ENCODE peak calls at places on chromosomes 3 and 15, in eight cellular contexts. One of them, this sample, is unnamed.

GRCh38 chr3:71226565-71227281 is 356.8 kb downstream of the FOXP1 start:
- DNase-seq in esophagus squamous epithelium: no peak
- DNase-seq in uterus: no peak
- DNase-seq in HCT116: no peak
- DNase-seq in HepG2: no peak
- DNase-seq in endothelial cell of umbilical vein: no peak
- DNase-seq in heart left ventricle: peak; percentile 78
- DNase-seq in vagina: no peak
- DNase-seq in this sample: no peak

GRCh38 chr15:68383161-68384074 is 48.5 kb downstream of the ITGA11 start:
- DNase-seq in esophagus squamous epithelium: no peak
- DNase-seq in uterus: peak; percentile 36
- DNase-seq in HCT116: peak; percentile 36
- DNase-seq in HepG2: peak; percentile 39
- DNase-seq in endothelial cell of umbilical vein: peak; percentile 69
- DNase-seq in heart left ventricle: peak; percentile 9
- DNase-seq in vagina: no peak
- DNase-seq in this sample: no peak

GRCh38 chr15:48426047-48426446 is 94.8 kb downstream of the DUT start:
- DNase-seq in esophagus squamous epithelium: no peak
- DNase-seq in uterus: no peak
- DNase-seq in HCT116: no peak
- DNase-seq in HepG2: no peak
- DNase-seq in endothelial cell of umbilical vein: no peak
- DNase-seq in heart left ventricle: no peak
- DNase-seq in vagina: no peak
- DNase-seq in this sample: no peak

GRCh38 chr3:156516951-156517350 is 38.0 kb downstream of the SSR3 start:
- DNase-seq in esophagus squamous epithelium: no peak
- DNase-seq in uterus: no peak
- DNase-seq in HCT116: no peak
- DNase-seq in HepG2: no peak
- DNase-seq in endothelial cell of umbilical vein: no peak
- DNase-seq in heart left ventricle: no peak
- DNase-seq in vagina: no peak
- DNase-seq in this sample: no peak

GRCh38 chr15:62440731-62441130 is 275.6 kb upstream of the C2CD4B start:
- DNase-seq in esophagus squamous epithelium: no peak
- DNase-seq in uterus: no peak
- DNase-seq in HCT116: no peak
- DNase-seq in HepG2: no peak
- DNase-seq in endothelial cell of umbilical vein: no peak
- DNase-seq in heart left ventricle: no peak
- DNase-seq in vagina: no peak
- DNase-seq in this sample: no peak

GRCh38 chr3:111012388-111013248 is 59.0 kb upstream of the NECTIN3 start:
- DNase-seq in esophagus squamous epithelium: no peak
- DNase-seq in uterus: no peak
- DNase-seq in HCT116: peak; percentile 39
- DNase-seq in HepG2: peak; percentile 53
- DNase-seq in endothelial cell of umbilical vein: no peak
- DNase-seq in heart left ventricle: no peak
- DNase-seq in vagina: no peak
- DNase-seq in this sample: no peak

GRCh38 chr3:52998781-52999509 is 46.9 kb downstream of the SFMBT1 start:
- DNase-seq in esophagus squamous epithelium: no peak
- DNase-seq in uterus: no peak
- DNase-seq in HCT116: peak; percentile 88
- DNase-seq in HepG2: no peak
- DNase-seq in endothelial cell of umbilical vein: no peak
- DNase-seq in heart left ventricle: no peak
- DNase-seq in vagina: no peak
- DNase-seq in this sample: no peak

GRCh38 chr3:122642935-122643334 is 37.7 kb upstream of the PARP14 start:
- DNase-seq in esophagus squamous epithelium: no peak
- DNase-seq in uterus: no peak
- DNase-seq in HCT116: no peak
- DNase-seq in HepG2: no peak
- DNase-seq in endothelial cell of umbilical vein: no peak
- DNase-seq in heart left ventricle: no peak
- DNase-seq in vagina: no peak
- DNase-seq in this sample: no peak

GRCh38 chr3:113153499-113154107 is 57.8 kb upstream of the BOC start:
- DNase-seq in esophagus squamous epithelium: no peak
- DNase-seq in uterus: no peak
- DNase-seq in HCT116: no peak
- DNase-seq in HepG2: no peak
- DNase-seq in endothelial cell of umbilical vein: no peak
- DNase-seq in heart left ventricle: no peak
- DNase-seq in vagina: no peak
- DNase-seq in this sample: no peak

GRCh38 chr15:67948215-67948614 is 105.9 kb upstream of the PIAS1 start:
- DNase-seq in esophagus squamous epithelium: no peak
- DNase-seq in uterus: no peak
- DNase-seq in HCT116: no peak
- DNase-seq in HepG2: no peak
- DNase-seq in endothelial cell of umbilical vein: no peak
- DNase-seq in heart left ventricle: no peak
- DNase-seq in vagina: no peak
- DNase-seq in this sample: no peak

GRCh38 chr3:105539897-105540296 is 173.2 kb downstream of the ALCAM start:
- DNase-seq in esophagus squamous epithelium: no peak
- DNase-seq in uterus: no peak
- DNase-seq in HCT116: no peak
- DNase-seq in HepG2: no peak
- DNase-seq in endothelial cell of umbilical vein: no peak
- DNase-seq in heart left ventricle: no peak
- DNase-seq in vagina: no peak
- DNase-seq in this sample: no peak

GRCh38 chr3:71581451-71581980 is 2.0 kb downstream of the FOXP1 start:
- DNase-seq in esophagus squamous epithelium: no peak
- DNase-seq in uterus: peak; percentile 41
- DNase-seq in HCT116: no peak
- DNase-seq in HepG2: no peak
- DNase-seq in endothelial cell of umbilical vein: peak; percentile 52
- DNase-seq in heart left ventricle: peak; percentile 51
- DNase-seq in vagina: no peak
- DNase-seq in this sample: peak; percentile 54

GRCh38 chr3:59542276-59542675 is 492.5 kb upstream of the CFAP20DC start:
- DNase-seq in esophagus squamous epithelium: no peak
- DNase-seq in uterus: no peak
- DNase-seq in HCT116: no peak
- DNase-seq in HepG2: no peak
- DNase-seq in endothelial cell of umbilical vein: no peak
- DNase-seq in heart left ventricle: no peak
- DNase-seq in vagina: no peak
- DNase-seq in this sample: no peak

GRCh38 chr15:67076147-67076843 is 10.9 kb downstream of the SMAD3 start:
- DNase-seq in esophagus squamous epithelium: no peak
- DNase-seq in uterus: no peak
- DNase-seq in HCT116: peak; percentile 69
- DNase-seq in HepG2: no peak
- DNase-seq in endothelial cell of umbilical vein: peak; percentile 95
- DNase-seq in heart left ventricle: no peak
- DNase-seq in vagina: no peak
- DNase-seq in this sample: peak; percentile 41

GRCh38 chr3:61875073-61875472 is 313.7 kb downstream of the PTPRG start:
- DNase-seq in esophagus squamous epithelium: no peak
- DNase-seq in uterus: no peak
- DNase-seq in HCT116: no peak
- DNase-seq in HepG2: no peak
- DNase-seq in endothelial cell of umbilical vein: peak; percentile 30
- DNase-seq in heart left ventricle: no peak
- DNase-seq in vagina: no peak
- DNase-seq in this sample: no peak

GRCh38 chr3:113698891-113699465 is 2.5 kb upstream of the USF3 start:
- DNase-seq in esophagus squamous epithelium: no peak
- DNase-seq in uterus: peak; percentile 22
- DNase-seq in HCT116: no peak
- DNase-seq in HepG2: no peak
- DNase-seq in endothelial cell of umbilical vein: no peak
- DNase-seq in heart left ventricle: peak; percentile 29
- DNase-seq in vagina: no peak
- DNase-seq in this sample: peak; percentile 35

GRCh38 chr3:119829431-119829830 is 47.5 kb downstream of the NR1I2 start:
- DNase-seq in esophagus squamous epithelium: no peak
- DNase-seq in uterus: no peak
- DNase-seq in HCT116: no peak
- DNase-seq in HepG2: no peak
- DNase-seq in endothelial cell of umbilical vein: no peak
- DNase-seq in heart left ventricle: no peak
- DNase-seq in vagina: no peak
- DNase-seq in this sample: no peak

GRCh38 chr3:97971679-97972567 is at the start of gene RIOX2:
- DNase-seq in esophagus squamous epithelium: peak; percentile 14
- DNase-seq in uterus: peak; percentile 62
- DNase-seq in HCT116: peak; percentile 32
- DNase-seq in HepG2: peak; percentile 52
- DNase-seq in endothelial cell of umbilical vein: peak; percentile 62
- DNase-seq in heart left ventricle: peak; percentile 80
- DNase-seq in vagina: no peak
- DNase-seq in this sample: peak; percentile 58
- TF ChIP-seq POLR2A in esophagus squamous epithelium: peak; percentile 65
- TF ChIP-seq POLR2A in uterus: no peak
- TF ChIP-seq POLR2A in HCT116: peak; percentile 77
- TF ChIP-seq POLR2A in HepG2: peak; percentile 61
- TF ChIP-seq POLR2A in endothelial cell of umbilical vein: peak; percentile 82
- TF ChIP-seq POLR2A in heart left ventricle: peak; percentile 76
- TF ChIP-seq POLR2A in vagina: peak; percentile 37
- TF ChIP-seq POLR2A in this sample: peak; percentile 30

DNA sequence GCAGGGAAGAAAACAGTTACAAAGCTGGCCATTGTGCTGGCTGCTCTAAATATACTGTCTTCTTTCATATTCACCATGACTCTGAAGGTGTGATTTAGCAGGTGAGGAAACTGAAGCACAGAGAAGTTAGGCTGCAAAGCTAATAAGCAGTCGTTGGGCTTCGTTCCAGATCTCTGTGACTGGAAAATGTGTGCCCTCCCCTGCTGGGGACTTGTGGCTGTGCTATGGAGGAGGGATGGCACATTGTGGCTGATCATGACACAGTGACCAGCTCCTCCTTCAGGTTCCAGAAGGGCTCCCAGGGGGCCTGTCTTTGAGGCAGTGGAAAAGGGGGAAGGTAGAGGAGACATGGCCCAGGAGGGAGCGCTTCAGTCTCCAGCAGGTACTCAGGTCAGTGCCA is 19.2 kb downstream of the PXK start:
- DNase-seq in esophagus squamous epithelium: no peak
- DNase-seq in uterus: no peak
- DNase-seq in HCT116: no peak
- DNase-seq in HepG2: no peak
- DNase-seq in endothelial cell of umbilical vein: no peak
- DNase-seq in heart left ventricle: no peak
- DNase-seq in vagina: no peak
- DNase-seq in this sample: no peak
- TF ChIP-seq POLR2A in esophagus squamous epithelium: no peak
- TF ChIP-seq POLR2A in uterus: no peak
- TF ChIP-seq POLR2A in HCT116: no peak
- TF ChIP-seq POLR2A in HepG2: no peak
- TF ChIP-seq POLR2A in endothelial cell of umbilical vein: no peak
- TF ChIP-seq POLR2A in heart left ventricle: no peak
- TF ChIP-seq POLR2A in vagina: no peak
- TF ChIP-seq POLR2A in this sample: no peak

GRCh38 chr15:85414037-85414436 is 33.6 kb downstream of the AKAP13 start:
- DNase-seq in esophagus squamous epithelium: no peak
- DNase-seq in uterus: no peak
- DNase-seq in HCT116: no peak
- DNase-seq in HepG2: no peak
- DNase-seq in endothelial cell of umbilical vein: peak; percentile 29
- DNase-seq in heart left ventricle: no peak
- DNase-seq in vagina: no peak
- DNase-seq in this sample: no peak

GRCh38 chr15:85414495-85414894 is 34.1 kb downstream of the AKAP13 start:
- DNase-seq in esophagus squamous epithelium: no peak
- DNase-seq in uterus: no peak
- DNase-seq in HCT116: no peak
- DNase-seq in HepG2: no peak
- DNase-seq in endothelial cell of umbilical vein: peak; percentile 66
- DNase-seq in heart left ventricle: no peak
- DNase-seq in vagina: no peak
- DNase-seq in this sample: no peak

GRCh38 chr15:85411992-85412538 is 31.7 kb downstream of the AKAP13 start:
- DNase-seq in esophagus squamous epithelium: no peak
- DNase-seq in uterus: no peak
- DNase-seq in HCT116: no peak
- DNase-seq in HepG2: peak; percentile 27
- DNase-seq in endothelial cell of umbilical vein: no peak
- DNase-seq in heart left ventricle: no peak
- DNase-seq in vagina: no peak
- DNase-seq in this sample: no peak

GRCh38 chr15:85414991-85415390 is 34.6 kb downstream of the AKAP13 start:
- DNase-seq in esophagus squamous epithelium: no peak
- DNase-seq in uterus: no peak
- DNase-seq in HCT116: no peak
- DNase-seq in HepG2: no peak
- DNase-seq in endothelial cell of umbilical vein: no peak
- DNase-seq in heart left ventricle: no peak
- DNase-seq in vagina: no peak
- DNase-seq in this sample: no peak

DNA sequence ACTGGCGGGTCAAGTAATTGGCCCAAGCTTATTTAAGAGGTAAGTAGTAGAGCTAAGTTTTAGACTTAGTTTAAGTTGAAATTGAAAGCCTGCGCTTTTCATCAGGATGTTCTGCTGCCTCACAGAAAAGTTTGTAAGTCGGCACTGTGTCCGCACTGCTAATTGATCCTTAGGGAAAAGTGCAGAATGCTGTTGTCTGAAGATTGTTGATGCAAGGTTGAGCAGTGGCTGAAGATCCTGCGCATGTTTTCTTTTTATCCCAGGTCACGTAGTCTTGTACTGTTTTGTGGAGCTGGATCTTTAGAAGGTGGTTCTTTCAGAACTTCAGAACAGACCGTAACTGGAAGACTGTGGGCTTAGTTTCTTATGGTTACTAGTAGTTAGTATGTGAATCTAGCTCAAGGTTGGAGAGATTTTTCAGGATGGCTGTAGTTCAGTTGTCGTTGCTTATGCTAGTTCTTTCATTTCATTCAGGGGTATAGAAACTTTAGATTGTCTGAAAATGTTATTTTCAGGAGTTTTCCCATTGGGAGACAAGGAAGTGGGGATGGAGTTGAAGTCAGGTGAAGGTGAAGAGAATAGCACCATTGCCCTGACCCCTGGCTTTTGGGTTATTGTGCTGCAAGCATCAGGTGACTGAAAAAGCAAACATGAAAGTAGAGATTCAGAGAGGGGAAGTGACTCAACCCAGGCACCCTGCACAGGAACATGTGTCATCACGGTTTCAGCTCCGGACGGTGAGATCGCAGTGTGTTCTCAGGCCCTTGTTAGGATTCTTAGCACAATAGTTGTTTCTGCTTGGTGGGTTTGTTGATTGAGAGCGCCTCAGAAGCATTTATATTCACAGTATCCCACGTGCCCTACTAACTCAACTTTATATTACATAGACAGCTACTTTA is 32.8 kb downstream of the AKAP13 start:
- DNase-seq in esophagus squamous epithelium: peak; percentile 10
- DNase-seq in uterus: peak; percentile 63
- DNase-seq in HCT116: peak; percentile 88
- DNase-seq in HepG2: peak; percentile 90
- DNase-seq in endothelial cell of umbilical vein: peak; percentile 98
- DNase-seq in heart left ventricle: peak; percentile 47
- DNase-seq in vagina: no peak
- DNase-seq in this sample: no peak
- TF ChIP-seq POLR2A in esophagus squamous epithelium: peak; percentile 14
- TF ChIP-seq POLR2A in uterus: no peak
- TF ChIP-seq POLR2A in HCT116: no peak
- TF ChIP-seq POLR2A in HepG2: no peak
- TF ChIP-seq POLR2A in endothelial cell of umbilical vein: no peak
- TF ChIP-seq POLR2A in heart left ventricle: no peak
- TF ChIP-seq POLR2A in vagina: no peak
- TF ChIP-seq POLR2A in this sample: no peak

GRCh38 chr3:196317702-196318467 is at the start of gene DYNLT2B:
- DNase-seq in esophagus squamous epithelium: peak; percentile 47
- DNase-seq in uterus: peak; percentile 80
- DNase-seq in HCT116: peak; percentile 74
- DNase-seq in HepG2: peak; percentile 76
- DNase-seq in endothelial cell of umbilical vein: peak; percentile 94
- DNase-seq in heart left ventricle: peak; percentile 93
- DNase-seq in vagina: no peak
- DNase-seq in this sample: peak; percentile 85
- TF ChIP-seq POLR2A in esophagus squamous epithelium: peak; percentile 83
- TF ChIP-seq POLR2A in uterus: peak; percentile 37
- TF ChIP-seq POLR2A in HCT116: peak; percentile 67
- TF ChIP-seq POLR2A in HepG2: peak; percentile 63
- TF ChIP-seq POLR2A in endothelial cell of umbilical vein: peak; percentile 96
- TF ChIP-seq POLR2A in heart left ventricle: peak; percentile 82
- TF ChIP-seq POLR2A in vagina: peak; percentile 42
- TF ChIP-seq POLR2A in this sample: peak; percentile 48

This sample was measured in ovary.